ENCODE peak calls at places on chromosome 12, in four cellular contexts. Y is choroid plexus epithelial cell; R is CD4-positive, alpha-beta T cell; Q is epithelial cell of esophagus. F is an unnamed sample.

GRCh38 chr12:109934026-109934425 is 34.0 kb downstream of the TCHP start:
- DNase-seq in Q (no peak), R (no peak), Y (peak), F (no peak)

GRCh38 chr12:24943947-24944597 is 4.8 kb downstream of the BCAT1 start:
- DNase-seq in Q (no peak), Y (peak), R (no peak), F (no peak)

GRCh38 chr12:69719336-69720316 is 19.0 kb upstream of the RAB3IP start:
- DNase-seq in Y (peak), R (no peak), Q (peak), F (no peak)

GRCh38 chr12:85979641-85980040 is 105.5 kb downstream of the NTS start:
- DNase-seq in Y (peak), R (no peak), Q (peak), F (no peak)

GRCh38 chr12:85237320-85237719 is 42.7 kb upstream of the ALX1 start:
- DNase-seq in Q (peak), Y (peak), R (no peak), F (no peak)

GRCh38 chr12:89454080-89454848 is 70.3 kb downstream of the GALNT4 start:
- DNase-seq in Y (peak), Q (no peak), R (no peak), F (no peak)

GRCh38 chr12:68667896-68668295 is 18.9 kb upstream of the NUP107 start:
- DNase-seq in Q (no peak), R (no peak), Y (no peak), F (no peak)

GRCh38 chr12:107759410-107759809 is 1.5 kb downstream of the PRDM4 start:
- DNase-seq in R (no peak), Y (peak), Q (peak), F (no peak)

GRCh38 chr12:74890237-74890599 is 319.4 kb downstream of the KCNC2 start:
- DNase-seq in Q (peak), R (no peak), Y (peak), F (no peak)

GRCh38 chr12:106030210-106031175 is 108.3 kb downstream of the NUAK1 start:
- DNase-seq in Q (peak), R (no peak), Y (peak), F (no peak)

GRCh38 chr12:66863276-66863675 is 184.4 kb upstream of the GRIP1 start:
- DNase-seq in Y (no peak), R (no peak), Q (peak), F (no peak)

GRCh38 chr12:131458931-131459575 is 251.8 kb upstream of the SFSWAP start:
- DNase-seq in Q (no peak), Y (no peak), R (no peak), F (peak)

GRCh38 chr12:68446379-68446778 is 114.2 kb upstream of the MDM1 start:
- DNase-seq in R (no peak), Q (no peak), Y (no peak), F (no peak)

GRCh38 chr12:127964717-127965116 is 302.3 kb upstream of the TMEM132C start:
- DNase-seq in Y (peak), Q (no peak), R (no peak), F (no peak)

GRCh38 chr12:39912211-39912980 is 193.5 kb downstream of the SLC2A13 start:
- DNase-seq in Y (no peak), R (no peak), Q (peak), F (no peak)

GRCh38 chr12:109580272-109580671 is 6.7 kb downstream of the MVK start:
- DNase-seq in Q (no peak), R (no peak), Y (no peak), F (no peak)

GRCh38 chr12:47939009-47939601 is 24.3 kb upstream of the TMEM106C start:
- DNase-seq in Y (no peak), Q (no peak), R (no peak), F (no peak)

GRCh38 chr12:38384816-38385491 is 68.4 kb downstream of the ALG10B start:
- DNase-seq in Y (no peak), R (no peak), Q (peak), F (no peak)

GRCh38 chr12:46702581-46703344 is 123.0 kb downstream of the SLC38A4 start:
- DNase-seq in Y (peak), Q (peak), R (no peak), F (no peak)

GRCh38 chr12:108647199-108647935 is 13.7 kb upstream of the SELPLG start:
- DNase-seq in Y (peak), R (no peak), Q (no peak), F (no peak)

GRCh38 chr12:78441737-78442453 is 422.7 kb upstream of the SYT1 start:
- DNase-seq in R (no peak), Q (no peak), Y (no peak), F (no peak)

GRCh38 chr12:101700299-101700820 is 2.9 kb downstream of the CHPT1 start:
- DNase-seq in Y (no peak), Q (no peak), R (no peak), F (no peak)

GRCh38 chr12:3730111-3730510 is 22.8 kb downstream of the CRACR2A start:
- DNase-seq in Q (no peak), Y (no peak), R (no peak), F (no peak)

GRCh38 chr12:76519538-76519937 is 40.0 kb downstream of the OSBPL8 start:
- DNase-seq in Y (peak), Q (peak), R (no peak), F (no peak)

GRCh38 chr12:105444809-105445102 is 114.3 kb downstream of the C12orf75 start:
- DNase-seq in R (no peak), Y (no peak), Q (peak), F (no peak)

GRCh38 chr12:131387281-131388163 is 323.4 kb upstream of the SFSWAP start:
- DNase-seq in Y (no peak), R (no peak), Q (no peak), F (no peak)

GRCh38 chr12:123899368-123899767 is 73.3 kb downstream of the CCDC92 start:
- DNase-seq in R (no peak), Y (no peak), Q (no peak), F (no peak)

GRCh38 chr12:108193922-108194321 is 64.8 kb downstream of the WSCD2 start:
- DNase-seq in Y (peak), R (no peak), Q (peak), F (no peak)

GRCh38 chr12:124830306-124830705 is 33.4 kb downstream of the SCARB1 start:
- DNase-seq in Q (no peak), R (no peak), Y (no peak), F (no peak)

GRCh38 chr12:29427964-29428363 is 47.0 kb upstream of the ERGIC2 start:
- DNase-seq in R (no peak), Q (no peak), Y (peak), F (no peak)

GRCh38 chr12:131331148-131331750 is 377.5 kb downstream of the ADGRD1 start:
- DNase-seq in Q (no peak), R (no peak), Y (no peak), F (peak)

GRCh38 chr12:97560359-97560758 is 97.8 kb downstream of the RMST start:
- DNase-seq in Q (no peak), R (no peak), Y (no peak), F (no peak)

DNA sequence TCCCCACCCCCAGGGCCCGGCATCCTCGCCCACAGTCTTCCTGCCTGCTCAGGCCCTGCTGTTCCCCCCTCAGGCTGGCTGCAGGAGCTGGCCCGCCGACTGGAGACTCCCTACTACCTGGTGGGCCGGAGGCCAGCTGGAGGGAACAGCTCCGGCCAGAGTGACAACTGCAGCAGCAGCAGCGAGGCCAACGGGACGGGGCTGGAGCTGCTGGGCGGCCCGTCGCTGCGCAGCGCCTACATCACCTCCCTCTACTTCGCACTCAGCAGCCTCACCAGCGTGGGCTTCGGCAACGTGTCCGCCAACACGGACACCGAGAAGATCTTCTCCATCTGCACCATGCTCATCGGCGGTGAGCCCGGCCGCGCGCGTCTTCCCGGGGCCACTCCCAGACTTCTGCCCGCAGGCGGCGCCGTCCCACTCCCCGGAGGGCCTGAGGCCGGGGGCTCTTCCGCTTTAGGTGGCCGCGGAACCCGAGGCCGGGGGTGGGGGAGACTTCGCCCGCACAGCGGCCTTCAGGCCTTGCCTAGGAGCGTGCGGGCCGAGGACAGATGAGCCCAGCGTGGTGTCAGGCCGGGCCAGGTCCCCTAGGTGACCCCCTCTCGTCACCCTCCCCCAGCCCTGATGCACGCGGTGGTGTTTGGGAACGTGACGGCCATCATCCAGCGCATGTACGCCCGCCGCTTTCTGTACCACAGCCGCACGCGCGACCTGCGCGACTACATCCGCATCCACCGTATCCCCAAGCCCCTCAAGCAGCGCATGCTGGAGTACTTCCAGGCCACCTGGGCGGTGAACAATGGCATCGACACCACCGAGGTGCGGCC is 10.2 kb downstream of the KCNH3 start:
- DNase-seq in Q (no peak), R (no peak), Y (peak), F (no peak)
- TF ChIP-seq CTCF in Q (no peak), R (peak), Y (peak), F (no peak)

DNA sequence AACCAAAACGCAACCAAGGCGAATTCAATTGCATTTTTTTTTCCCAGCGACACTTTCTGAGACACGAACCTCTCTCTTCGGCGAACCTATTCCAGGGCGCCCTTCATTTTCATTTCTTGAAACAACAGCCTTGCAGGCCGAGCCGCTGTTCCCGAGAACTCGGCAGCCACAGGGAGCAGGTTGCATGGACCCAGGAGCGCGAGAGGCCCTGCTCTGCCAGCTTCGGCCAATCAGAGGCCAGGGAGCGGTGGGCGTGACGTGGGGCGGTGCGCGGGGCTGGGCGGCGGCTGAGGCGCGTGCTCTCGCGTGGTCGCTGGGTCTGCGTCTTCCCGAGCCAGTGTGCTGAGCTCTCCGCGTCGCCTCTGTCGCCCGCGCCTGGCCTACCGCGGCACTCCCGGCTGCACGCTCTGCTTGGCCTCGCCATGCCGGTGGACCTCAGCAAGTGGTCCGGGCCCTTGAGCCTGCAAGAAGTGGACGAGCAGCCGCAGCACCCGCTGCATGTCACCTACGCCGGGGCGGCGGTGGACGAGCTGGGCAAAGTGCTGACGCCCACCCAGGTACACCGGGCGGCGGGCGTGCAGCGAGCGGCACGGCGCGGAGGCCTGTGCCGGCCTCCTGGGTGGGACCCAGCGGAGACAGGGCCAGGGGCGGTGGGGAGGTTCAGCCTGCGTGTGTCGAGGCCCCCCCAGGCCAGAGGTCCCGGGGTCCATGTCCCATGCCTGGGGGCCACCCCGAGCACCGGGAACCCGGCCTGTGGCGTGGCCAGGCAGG is at the start of gene PEBP1:
- DNase-seq in Q (peak), R (peak), Y (peak), F (peak)
- TF ChIP-seq CTCF in Q (no peak), R (no peak), Y (no peak), F (no peak)

DNA sequence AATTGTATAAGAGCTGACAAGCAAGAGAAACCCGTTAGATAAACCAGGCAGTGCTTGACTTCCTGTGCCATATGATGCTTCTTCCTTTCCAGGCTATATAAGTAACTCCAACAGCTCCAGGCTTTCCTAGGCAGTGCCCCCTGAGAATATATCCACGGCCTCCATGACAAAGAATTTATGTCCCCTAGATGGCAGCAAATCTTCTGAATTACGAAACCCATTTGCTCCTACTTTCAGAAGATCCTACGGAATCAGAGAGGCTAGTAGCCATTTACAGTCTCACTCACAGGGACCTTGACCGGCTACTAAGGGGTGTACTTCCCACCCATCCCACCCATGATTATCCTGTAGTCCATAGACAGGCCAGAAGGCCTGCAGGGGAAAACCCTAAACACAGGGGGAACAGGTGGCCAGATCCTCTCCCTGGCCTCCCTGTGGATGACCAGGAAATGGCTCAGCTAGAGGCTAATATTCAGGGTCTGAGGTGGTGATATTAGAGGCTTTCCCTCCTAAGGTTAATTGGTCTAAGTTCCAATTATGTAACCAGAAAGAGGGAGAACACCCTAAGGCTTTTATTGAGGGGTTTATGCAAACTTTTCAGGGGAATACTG is 77.2 kb upstream of the DCD start:
- DNase-seq in Q (peak), Y (peak), R (no peak), F (no peak)
- TF ChIP-seq CTCF in Q (peak), Y (peak), R (peak), F (peak)

GRCh38 chr12:58416211-58416610 is 474.8 kb downstream of the ATP23 start:
- DNase-seq in R (no peak), Y (peak), Q (peak), F (no peak)
- TF ChIP-seq CTCF in R (no peak), Y (peak), Q (no peak), F (peak)

GRCh38 chr12:2185751-2186341 is 133.1 kb downstream of the CACNA1C start:
- DNase-seq in Y (no peak), R (no peak), Q (no peak), F (no peak)

GRCh38 chr12:2180737-2181082 is 127.9 kb downstream of the CACNA1C start:
- DNase-seq in Q (no peak), R (no peak), Y (no peak), F (no peak)

GRCh38 chr12:2187195-2187963 is 134.6 kb downstream of the CACNA1C start:
- DNase-seq in R (no peak), Y (no peak), Q (no peak), F (no peak)

GRCh38 chr12:2179953-2180736 is 127.4 kb downstream of the CACNA1C start:
- DNase-seq in Y (peak), Q (peak), R (no peak), F (no peak)

GRCh38 chr12:2183556-2184541 is 131.1 kb downstream of the CACNA1C start:
- DNase-seq in Y (peak), R (no peak), Q (no peak), F (no peak)
- TF ChIP-seq CTCF in Y (peak), R (no peak), Q (no peak), F (peak)